ENCODE peak calls at places on chromosomes 16 and 17, in four cellular contexts. J is HL-60, H is GM12878, Q is K562. D is an unnamed sample.

GRCh38 chr17:34721326-34721725 is 141.9 kb downstream of the TMEM132E start:
- DNase-seq in Q (no peak), J (no peak), H (no peak), D (no peak)

GRCh38 chr17:34788696-34789095 is 172.6 kb downstream of the CCT6B start:
- DNase-seq in Q (no peak), H (no peak), J (no peak), D (no peak)

GRCh38 chr16:57268804-57269800 is 15.4 kb downstream of the PLLP start:
- DNase-seq in Q (peak; percentile 87), J (no peak), H (no peak), D (no peak)

GRCh38 chr17:39736319-39737165 is 1.2 kb upstream of the GRB7 start:
- DNase-seq in H (no peak), J (no peak), Q (peak; percentile 73), D (no peak)

GRCh38 chr16:51538707-51539604 is 387.9 kb upstream of the SALL1 start:
- DNase-seq in Q (no peak), H (no peak), J (no peak), D (no peak)

GRCh38 chr16:86419518-86419917 is 90.8 kb upstream of the FOXF1 start:
- DNase-seq in J (no peak), H (no peak), Q (no peak), D (no peak)

GRCh38 chr17:56597495-56597990 is 4.0 kb downstream of the NOG start:
- DNase-seq in Q (no peak), H (no peak), J (no peak), D (no peak)

GRCh38 chr16:58628845-58629680 is 563 bp downstream of the CNOT1 start:
- DNase-seq in H (peak; percentile 17), J (peak; percentile 45), Q (peak; percentile 42), D (no peak)

GRCh38 chr16:49934557-49935260 is 78.8 kb upstream of the ZNF423 start:
- DNase-seq in Q (no peak), H (no peak), J (no peak), D (no peak)

GRCh38 chr17:30244853-30245385 is 9.4 kb upstream of the SLC6A4 start:
- DNase-seq in Q (no peak), H (no peak), J (no peak), D (no peak)

GRCh38 chr16:89121691-89122321 is 28.2 kb downstream of the ACSF3 start:
- DNase-seq in J (no peak), Q (no peak), H (no peak), D (no peak)

GRCh38 chr17:72665841-72666518 is 426.5 kb downstream of the SLC39A11 start:
- DNase-seq in H (no peak), J (no peak), Q (no peak), D (no peak)

GRCh38 chr17:15432807-15433547 is 34.4 kb downstream of the CDRT4 start:
- DNase-seq in H (no peak), J (no peak), Q (no peak), D (no peak)

GRCh38 chr17:35103271-35103670 is 16.4 kb downstream of the RAD51D start:
- DNase-seq in H (no peak), J (no peak), Q (no peak), D (no peak)

GRCh38 chr17:79819534-79820276 is 19.5 kb downstream of the CBX4 start:
- DNase-seq in Q (no peak), H (no peak), J (no peak), D (no peak)

GRCh38 chr16:16005725-16006124 is 56.3 kb downstream of the ABCC1 start:
- DNase-seq in J (no peak), H (no peak), Q (no peak), D (no peak)

GRCh38 chr16:16025214-16025968 is 76.0 kb downstream of the ABCC1 start:
- DNase-seq in H (no peak), J (no peak), Q (no peak), D (peak; percentile 50)

GRCh38 chr17:4899341-4900230 is at the start of gene C17orf107:
- DNase-seq in H (no peak), Q (no peak), J (peak; percentile 77), D (peak; percentile 92)

GRCh38 chr17:81576621-81577277 is 24.6 kb upstream of the FAAP100 start:
- DNase-seq in H (no peak), J (no peak), Q (no peak), D (no peak)

GRCh38 chr16:70529051-70529777 is 5.6 kb downstream of the SF3B3 start:
- DNase-seq in J (no peak), H (no peak), Q (no peak), D (no peak)

GRCh38 chr16:84526794-84527485 is 22.5 kb upstream of the MEAK7 start:
- DNase-seq in H (no peak), Q (no peak), J (no peak), D (no peak)

GRCh38 chr17:50211249-50212120 is 10.1 kb upstream of the COL1A1 start:
- DNase-seq in J (no peak), H (no peak), Q (no peak), D (no peak)

GRCh38 chr16:24035127-24035842 is 199.5 kb downstream of the PRKCB start:
- DNase-seq in Q (peak; percentile 55), H (no peak), J (no peak), D (no peak)

GRCh38 chr17:38881600-38882191 is 11.8 kb downstream of the LASP1 start:
- DNase-seq in H (no peak), Q (peak; percentile 72), J (no peak), D (no peak)

GRCh38 chr16:75070055-75070841 is 46.3 kb downstream of the LDHD start:
- DNase-seq in J (no peak), Q (no peak), H (no peak), D (no peak)

GRCh38 chr17:62628845-62629555 is 1.5 kb downstream of the MRC2 start:
- DNase-seq in Q (peak; percentile 10), J (no peak), H (no peak), D (no peak)
- TF ChIP-seq SPI1 in Q (no peak), J (no peak), H (no peak), D (no peak)

GRCh38 chr16:66365588-66365987 is 903 bp upstream of the CDH5 start:
- DNase-seq in J (no peak), Q (no peak), H (no peak), D (no peak)
- TF ChIP-seq SPI1 in J (no peak), Q (no peak), H (no peak), D (no peak)

DNA sequence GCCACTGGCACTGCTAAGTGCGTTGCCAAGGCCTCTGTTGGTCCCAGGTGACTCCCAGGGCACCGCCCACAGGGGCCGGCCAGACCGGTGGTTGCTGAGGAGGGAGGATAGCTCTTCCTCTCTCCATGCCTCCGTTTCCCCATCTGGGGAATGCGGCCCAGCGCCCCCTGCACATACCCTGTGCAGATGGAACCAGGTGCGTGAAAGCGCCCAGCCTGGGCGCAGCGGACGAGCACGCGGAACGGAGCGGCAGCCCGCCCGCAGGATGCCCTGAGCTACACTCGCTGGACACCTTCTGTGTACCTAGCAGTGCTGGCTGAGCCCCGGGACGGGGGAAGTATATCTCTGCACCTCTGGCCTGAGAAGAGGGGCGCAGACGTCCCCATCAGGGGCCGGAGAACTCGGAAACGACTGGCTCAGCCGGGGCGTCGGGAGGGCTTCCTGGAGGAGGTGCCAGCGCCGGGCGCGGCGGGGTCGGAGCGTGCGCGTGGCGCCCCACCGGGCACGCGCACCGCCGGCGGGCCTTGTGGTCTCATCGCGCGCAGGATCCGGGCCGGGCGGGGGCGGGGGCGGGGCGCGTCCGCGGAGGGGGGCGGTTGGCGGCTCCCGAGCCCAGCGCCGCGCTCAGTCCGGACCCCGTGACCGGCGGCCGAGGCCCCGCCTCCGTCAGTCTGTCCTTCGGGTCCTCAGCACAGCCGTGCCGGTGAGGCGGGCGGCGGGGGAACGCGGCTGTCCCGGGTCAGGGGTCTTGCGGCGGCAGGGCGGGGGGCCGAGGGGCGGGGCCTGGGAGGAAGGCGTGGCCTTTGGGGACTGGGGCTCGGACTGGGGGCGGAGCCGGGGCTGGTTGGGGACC is at the start of the genes CCDC78 and HAGHL:
- DNase-seq in Q (peak; percentile 89), J (peak; percentile 72), H (no peak), D (peak; percentile 78)
- TF ChIP-seq SPI1 in Q (no peak), J (no peak), H (no peak), D (no peak)

GRCh38 chr16:2483160-2483559 is 8.2 kb downstream of the TBC1D24 start:
- DNase-seq in H (no peak), Q (no peak), J (no peak), D (no peak)
- TF ChIP-seq SPI1 in H (no peak), Q (no peak), J (no peak), D (no peak)

DNA sequence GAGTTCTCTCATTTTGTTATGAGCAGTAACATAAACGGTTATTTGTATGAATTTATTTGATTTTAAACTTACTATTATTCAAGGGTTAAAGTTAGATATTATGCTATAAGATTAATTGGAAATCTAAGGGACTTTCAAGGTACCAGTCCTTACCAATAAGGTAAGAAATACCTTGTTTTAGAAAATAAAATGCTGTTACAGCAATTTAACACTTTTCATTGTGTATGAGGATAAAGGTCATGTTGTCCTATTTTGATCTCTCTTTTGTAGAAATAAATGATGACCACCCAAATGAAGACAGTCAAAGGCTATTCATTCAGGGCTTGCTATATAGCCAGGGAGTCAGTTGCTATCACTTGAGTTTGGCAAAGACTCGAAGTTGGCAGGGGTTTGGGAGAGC is 1185.9 kb upstream of the GOT2 start:
- DNase-seq in Q (no peak), J (no peak), H (no peak), D (no peak)
- TF ChIP-seq SPI1 in Q (no peak), J (no peak), H (no peak), D (no peak)

GRCh38 chr17:10526517-10526916 is 8.2 kb upstream of the MYH1 start:
- DNase-seq in H (no peak), Q (no peak), J (no peak), D (no peak)

GRCh38 chr17:10523043-10523442 is 4.7 kb upstream of the MYH1 start:
- DNase-seq in H (no peak), Q (no peak), J (no peak), D (no peak)

GRCh38 chr17:10532026-10532425 is 13.7 kb upstream of the MYH1 start:
- DNase-seq in J (no peak), Q (no peak), H (no peak), D (no peak)

GRCh38 chr17:10521949-10522348 is 3.6 kb upstream of the MYH1 start:
- DNase-seq in J (no peak), Q (no peak), H (no peak), D (no peak)

GRCh38 chr17:10527419-10527818 is 9.1 kb upstream of the MYH1 start:
- DNase-seq in H (no peak), Q (no peak), J (no peak), D (no peak)
- TF ChIP-seq SPI1 in H (no peak), Q (no peak), J (no peak), D (no peak)

GRCh38 chr17:52737071-52737470 is 578.6 kb upstream of the CA10 start:
- DNase-seq in J (no peak), Q (no peak), H (no peak), D (no peak)
- TF ChIP-seq SPI1 in J (no peak), Q (no peak), H (no peak), D (no peak)

GRCh38 chr17:59423137-59423703 is 91.8 kb downstream of the YPEL2 start:
- DNase-seq in Q (peak; percentile 71), H (no peak), J (no peak), D (no peak)
- TF ChIP-seq SPI1 in Q (no peak), H (no peak), J (no peak), D (no peak)

GRCh38 chr17:28954886-28955285 is 3.6 kb upstream of the PHF12 start:
- DNase-seq in J (no peak), Q (no peak), H (no peak), D (no peak)

GRCh38 chr17:28955408-28955807 is 4.1 kb upstream of the PHF12 start:
- DNase-seq in H (no peak), Q (no peak), J (no peak), D (no peak)

GRCh38 chr17:28951428-28951990 is at the start of gene PHF12:
- DNase-seq in H (peak; percentile 99), Q (peak; percentile 99), J (peak; percentile 98), D (peak; percentile 86)

GRCh38 chr17:28951991-28952975 is 965 bp upstream of the PHF12 start:
- DNase-seq in Q (peak; percentile 94), H (peak; percentile 100), J (peak; percentile 99), D (peak; percentile 85)

GRCh38 chr17:28953444-28954118 is 2.3 kb upstream of the PHF12 start:
- DNase-seq in H (no peak), Q (peak; percentile 42), J (peak; percentile 56), D (no peak)
- TF ChIP-seq SPI1 in H (no peak), Q (no peak), J (no peak), D (no peak)